ENCODE peak calls at places on chromosomes 6 and 20, in seven cellular contexts. One of them, this sample, is unnamed.

GRCh38 chr6:54291738-54292137 is 16.5 kb upstream of the TINAG start:
- ATAC-seq in effector memory CD8-positive, alpha-beta T cell: no peak
- ATAC-seq in right lobe of liver: no peak
- ATAC-seq in T-helper 17 cell: no peak
- ATAC-seq in heart right ventricle: no peak
- ATAC-seq in left colon: no peak
- ATAC-seq in CD8-positive, alpha-beta T cell: no peak
- ATAC-seq in this sample: peak

GRCh38 chr6:259901-260508 is 32.3 kb upstream of the DUSP22 start:
- ATAC-seq in effector memory CD8-positive, alpha-beta T cell: peak
- ATAC-seq in heart right ventricle: no peak
- ATAC-seq in T-helper 17 cell: peak
- ATAC-seq in right lobe of liver: no peak
- ATAC-seq in CD8-positive, alpha-beta T cell: peak
- ATAC-seq in left colon: no peak
- ATAC-seq in this sample: no peak

GRCh38 chr6:26156105-26156849 is 69.0 kb downstream of the HFE start:
- ATAC-seq in effector memory CD8-positive, alpha-beta T cell: peak
- ATAC-seq in heart right ventricle: peak
- ATAC-seq in left colon: peak
- ATAC-seq in CD8-positive, alpha-beta T cell: peak
- ATAC-seq in T-helper 17 cell: peak
- ATAC-seq in right lobe of liver: peak
- ATAC-seq in this sample: peak

GRCh38 chr20:11128131-11128831 is 454.5 kb upstream of the JAG1 start:
- ATAC-seq in CD8-positive, alpha-beta T cell: no peak
- ATAC-seq in left colon: no peak
- ATAC-seq in T-helper 17 cell: no peak
- ATAC-seq in effector memory CD8-positive, alpha-beta T cell: no peak
- ATAC-seq in right lobe of liver: no peak
- ATAC-seq in heart right ventricle: peak
- ATAC-seq in this sample: no peak

GRCh38 chr6:2799936-2800527 is 34.8 kb downstream of the WRNIP1 start:
- ATAC-seq in left colon: no peak
- ATAC-seq in CD8-positive, alpha-beta T cell: no peak
- ATAC-seq in effector memory CD8-positive, alpha-beta T cell: peak
- ATAC-seq in T-helper 17 cell: no peak
- ATAC-seq in right lobe of liver: peak
- ATAC-seq in heart right ventricle: peak
- ATAC-seq in this sample: no peak

GRCh38 chr6:168558686-168559085 is 117.7 kb downstream of the SMOC2 start:
- ATAC-seq in left colon: no peak
- ATAC-seq in CD8-positive, alpha-beta T cell: no peak
- ATAC-seq in right lobe of liver: no peak
- ATAC-seq in heart right ventricle: no peak
- ATAC-seq in effector memory CD8-positive, alpha-beta T cell: no peak
- ATAC-seq in T-helper 17 cell: no peak
- ATAC-seq in this sample: no peak

GRCh38 chr6:67394254-67394653 is 1240.8 kb upstream of the ADGRB3 start:
- ATAC-seq in CD8-positive, alpha-beta T cell: no peak
- ATAC-seq in left colon: no peak
- ATAC-seq in T-helper 17 cell: no peak
- ATAC-seq in right lobe of liver: no peak
- ATAC-seq in effector memory CD8-positive, alpha-beta T cell: no peak
- ATAC-seq in heart right ventricle: no peak
- ATAC-seq in this sample: no peak

GRCh38 chr6:40891131-40891530 is 147.9 kb downstream of the UNC5CL start:
- ATAC-seq in effector memory CD8-positive, alpha-beta T cell: no peak
- ATAC-seq in left colon: no peak
- ATAC-seq in T-helper 17 cell: no peak
- ATAC-seq in CD8-positive, alpha-beta T cell: no peak
- ATAC-seq in right lobe of liver: no peak
- ATAC-seq in heart right ventricle: no peak
- ATAC-seq in this sample: no peak

GRCh38 chr20:58277578-58278344 is 31.8 kb upstream of the RAB22A start:
- ATAC-seq in effector memory CD8-positive, alpha-beta T cell: no peak
- ATAC-seq in T-helper 17 cell: no peak
- ATAC-seq in CD8-positive, alpha-beta T cell: no peak
- ATAC-seq in heart right ventricle: no peak
- ATAC-seq in right lobe of liver: no peak
- ATAC-seq in left colon: peak
- ATAC-seq in this sample: no peak

GRCh38 chr6:31711233-31711632 is 3.9 kb upstream of the LY6G6D start:
- ATAC-seq in T-helper 17 cell: no peak
- ATAC-seq in CD8-positive, alpha-beta T cell: no peak
- ATAC-seq in right lobe of liver: peak
- ATAC-seq in effector memory CD8-positive, alpha-beta T cell: peak
- ATAC-seq in left colon: peak
- ATAC-seq in heart right ventricle: no peak
- ATAC-seq in this sample: no peak

GRCh38 chr6:38163186-38164130 is 343.9 kb downstream of the ZFAND3 start:
- ATAC-seq in CD8-positive, alpha-beta T cell: no peak
- ATAC-seq in effector memory CD8-positive, alpha-beta T cell: no peak
- ATAC-seq in T-helper 17 cell: no peak
- ATAC-seq in heart right ventricle: no peak
- ATAC-seq in right lobe of liver: peak
- ATAC-seq in left colon: peak
- ATAC-seq in this sample: no peak

GRCh38 chr6:93193868-93194267 is 225.5 kb downstream of the EPHA7 start:
- ATAC-seq in left colon: no peak
- ATAC-seq in effector memory CD8-positive, alpha-beta T cell: no peak
- ATAC-seq in T-helper 17 cell: no peak
- ATAC-seq in right lobe of liver: no peak
- ATAC-seq in CD8-positive, alpha-beta T cell: no peak
- ATAC-seq in heart right ventricle: no peak
- ATAC-seq in this sample: no peak